ENCODE peak calls at places on chromosome 21, in seven cellular contexts. One of them, this sample, is unnamed.

GRCh38 chr21:38420140-38420539 is 78.1 kb downstream of the ERG start:
- DNase-seq in H1: no peak
- DNase-seq in psoas muscle: no peak
- DNase-seq in CD8-positive, alpha-beta T cell: no peak
- DNase-seq in colonic mucosa: no peak
- DNase-seq in OCI-LY7: no peak
- DNase-seq in HCT116: no peak
- DNase-seq in this sample: no peak

GRCh38 chr21:39676054-39676771 is 63.5 kb downstream of the B3GALT5 start:
- DNase-seq in H1: no peak
- DNase-seq in OCI-LY7: no peak
- DNase-seq in CD8-positive, alpha-beta T cell: no peak
- DNase-seq in colonic mucosa: no peak
- DNase-seq in psoas muscle: no peak
- DNase-seq in HCT116: no peak
- DNase-seq in this sample: no peak

GRCh38 chr21:22136770-22137169 is 1138.6 kb downstream of the NCAM2 start:
- DNase-seq in CD8-positive, alpha-beta T cell: no peak
- DNase-seq in psoas muscle: no peak
- DNase-seq in OCI-LY7: no peak
- DNase-seq in HCT116: no peak
- DNase-seq in colonic mucosa: no peak
- DNase-seq in H1: no peak
- DNase-seq in this sample: no peak

GRCh38 chr21:40466893-40467483 is 380.0 kb downstream of the DSCAM start:
- DNase-seq in colonic mucosa: no peak
- DNase-seq in psoas muscle: no peak
- DNase-seq in OCI-LY7: peak; percentile 4
- DNase-seq in HCT116: no peak
- DNase-seq in CD8-positive, alpha-beta T cell: no peak
- DNase-seq in H1: no peak
- DNase-seq in this sample: no peak

GRCh38 chr21:17612023-17612564 is 607 bp downstream of the BTG3 start:
- DNase-seq in HCT116: no peak
- DNase-seq in colonic mucosa: peak; percentile 53
- DNase-seq in psoas muscle: peak; percentile 59
- DNase-seq in CD8-positive, alpha-beta T cell: no peak
- DNase-seq in H1: peak; percentile 64
- DNase-seq in OCI-LY7: peak; percentile 41
- DNase-seq in this sample: no peak

GRCh38 chr21:38472709-38473108 is 25.6 kb downstream of the ERG start:
- DNase-seq in HCT116: no peak
- DNase-seq in psoas muscle: no peak
- DNase-seq in OCI-LY7: no peak
- DNase-seq in CD8-positive, alpha-beta T cell: no peak
- DNase-seq in H1: peak; percentile 61
- DNase-seq in colonic mucosa: no peak
- DNase-seq in this sample: no peak

GRCh38 chr21:18382141-18382540 is 21.4 kb downstream of the TMPRSS15 start:
- DNase-seq in H1: no peak
- DNase-seq in CD8-positive, alpha-beta T cell: no peak
- DNase-seq in HCT116: no peak
- DNase-seq in colonic mucosa: no peak
- DNase-seq in OCI-LY7: peak; percentile 78
- DNase-seq in psoas muscle: no peak
- DNase-seq in this sample: no peak

GRCh38 chr21:42525676-42526378 is 12.2 kb downstream of the SLC37A1 start:
- DNase-seq in psoas muscle: no peak
- DNase-seq in OCI-LY7: no peak
- DNase-seq in CD8-positive, alpha-beta T cell: no peak
- DNase-seq in HCT116: no peak
- DNase-seq in colonic mucosa: no peak
- DNase-seq in H1: no peak
- DNase-seq in this sample: no peak

GRCh38 chr21:10273196-10273595 is 248.2 kb upstream of the TPTE start:
- DNase-seq in colonic mucosa: no peak
- DNase-seq in H1: no peak
- DNase-seq in psoas muscle: no peak
- DNase-seq in HCT116: no peak
- DNase-seq in OCI-LY7: no peak
- DNase-seq in CD8-positive, alpha-beta T cell: no peak
- DNase-seq in this sample: no peak

GRCh38 chr21:24367936-24368335 is 1239.3 kb downstream of the MRPL39 start:
- DNase-seq in OCI-LY7: no peak
- DNase-seq in H1: no peak
- DNase-seq in psoas muscle: no peak
- DNase-seq in colonic mucosa: no peak
- DNase-seq in HCT116: no peak
- DNase-seq in CD8-positive, alpha-beta T cell: no peak
- DNase-seq in this sample: no peak

GRCh38 chr21:46667735-46668380 is 32.4 kb downstream of the PRMT2 start:
- DNase-seq in CD8-positive, alpha-beta T cell: no peak
- DNase-seq in colonic mucosa: no peak
- DNase-seq in OCI-LY7: no peak
- DNase-seq in psoas muscle: peak; percentile 39
- DNase-seq in HCT116: no peak
- DNase-seq in H1: peak; percentile 73
- DNase-seq in this sample: no peak

GRCh38 chr21:38306833-38307232 is 50.0 kb downstream of the KCNJ15 start:
- DNase-seq in colonic mucosa: no peak
- DNase-seq in OCI-LY7: no peak
- DNase-seq in H1: no peak
- DNase-seq in CD8-positive, alpha-beta T cell: no peak
- DNase-seq in HCT116: no peak
- DNase-seq in psoas muscle: no peak
- DNase-seq in this sample: no peak

GRCh38 chr21:25421327-25422028 is 185.8 kb downstream of the MRPL39 start:
- DNase-seq in CD8-positive, alpha-beta T cell: no peak
- DNase-seq in H1: no peak
- DNase-seq in colonic mucosa: no peak
- DNase-seq in HCT116: no peak
- DNase-seq in OCI-LY7: peak; percentile 50
- DNase-seq in psoas muscle: no peak
- DNase-seq in this sample: peak; percentile 34

GRCh38 chr21:41966341-41966833 is 12.6 kb upstream of the C2CD2 start:
- DNase-seq in HCT116: no peak
- DNase-seq in OCI-LY7: no peak
- DNase-seq in colonic mucosa: peak; percentile 6
- DNase-seq in H1: peak; percentile 20
- DNase-seq in psoas muscle: no peak
- DNase-seq in CD8-positive, alpha-beta T cell: no peak
- DNase-seq in this sample: no peak

DNA sequence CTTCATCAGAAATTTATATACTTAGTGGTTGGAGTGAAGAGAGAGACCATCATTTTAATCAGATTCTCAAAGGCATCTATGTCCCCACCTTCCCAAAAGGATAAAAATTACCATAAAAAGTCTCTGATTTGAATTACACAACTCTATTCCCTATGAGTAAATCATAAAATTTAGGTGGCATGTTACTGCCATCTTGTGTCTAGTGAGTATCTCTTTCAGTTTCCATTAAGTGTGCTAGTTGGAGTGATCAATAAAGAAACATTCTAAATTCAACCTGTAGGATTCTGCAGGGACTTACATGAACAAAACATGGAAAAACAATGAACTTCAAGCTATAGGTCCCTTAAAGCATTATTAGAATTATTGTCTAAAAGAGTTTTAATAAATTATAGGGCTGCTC is 655.4 kb downstream of the LTN1 start:
- DNase-seq in psoas muscle: no peak
- DNase-seq in CD8-positive, alpha-beta T cell: no peak
- DNase-seq in HCT116: no peak
- DNase-seq in colonic mucosa: no peak
- DNase-seq in H1: no peak
- DNase-seq in OCI-LY7: peak; percentile 42
- DNase-seq in this sample: no peak
- TF ChIP-seq CTCF in psoas muscle: peak; percentile 58
- TF ChIP-seq CTCF in CD8-positive, alpha-beta T cell: no peak
- TF ChIP-seq CTCF in HCT116: no peak
- TF ChIP-seq CTCF in colonic mucosa: no peak
- TF ChIP-seq CTCF in H1: no peak
- TF ChIP-seq CTCF in OCI-LY7: peak; percentile 68
- TF ChIP-seq CTCF in this sample: peak; percentile 38

DNA sequence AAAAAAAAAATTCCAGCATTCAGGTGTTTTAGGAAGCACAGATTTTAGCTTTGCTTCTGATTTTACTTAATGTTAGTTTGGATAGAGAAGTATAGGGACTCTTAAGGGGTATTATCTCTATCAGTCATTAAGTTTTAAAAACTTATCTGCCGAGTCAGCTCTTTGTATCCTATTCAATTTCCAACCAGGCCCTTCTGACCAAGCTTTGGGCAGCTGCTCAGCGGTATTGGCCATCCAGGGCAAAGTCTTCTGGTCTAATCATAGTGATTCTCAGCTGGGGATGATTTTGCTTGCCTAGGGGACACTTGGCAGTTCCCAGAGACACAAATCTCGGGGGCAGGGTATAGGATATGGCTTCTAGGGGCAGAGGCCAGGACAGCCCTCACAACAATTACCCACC is 47.6 kb downstream of the BACH1 start:
- DNase-seq in CD8-positive, alpha-beta T cell: no peak
- DNase-seq in H1: no peak
- DNase-seq in psoas muscle: no peak
- DNase-seq in HCT116: no peak
- DNase-seq in colonic mucosa: no peak
- DNase-seq in OCI-LY7: no peak
- DNase-seq in this sample: no peak
- H3K4me1 ChIP-seq in CD8-positive, alpha-beta T cell: peaks cover 8% of the 10 kb centered on the region
- H3K4me1 ChIP-seq in H1: no peaks in the 10 kb centered on the region
- H3K4me1 ChIP-seq in psoas muscle: peaks cover 36% of the 10 kb centered on the region
- H3K4me1 ChIP-seq in HCT116: no peaks in the 10 kb centered on the region
- H3K4me1 ChIP-seq in colonic mucosa: no peaks in the 10 kb centered on the region
- H3K4me1 ChIP-seq in OCI-LY7: peaks cover 11% of the 10 kb centered on the region
- H3K4me1 ChIP-seq in this sample: no peaks in the 10 kb centered on the region

DNA sequence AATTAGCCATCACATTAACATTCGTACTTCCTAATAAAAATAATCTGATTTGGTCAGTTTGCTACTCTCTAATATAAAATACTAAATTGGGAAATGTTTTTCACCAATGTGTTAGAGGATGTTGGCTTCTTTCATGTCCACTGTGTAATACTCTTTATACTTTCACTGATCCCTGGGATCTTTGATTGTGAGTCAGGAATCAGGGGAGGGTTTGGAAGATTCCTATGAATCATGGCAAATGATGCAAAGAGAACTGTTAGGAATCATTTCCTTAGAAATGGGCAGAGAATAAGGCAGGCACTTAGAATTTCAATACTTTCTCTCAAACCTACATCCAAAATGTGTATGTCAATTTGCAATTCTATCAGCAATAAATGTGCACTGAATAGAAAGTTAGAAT is 31.0 kb downstream of the KRTAP24-1 start:
- DNase-seq in HCT116: no peak
- DNase-seq in CD8-positive, alpha-beta T cell: no peak
- DNase-seq in OCI-LY7: no peak
- DNase-seq in colonic mucosa: no peak
- DNase-seq in psoas muscle: no peak
- DNase-seq in H1: no peak
- DNase-seq in this sample: no peak
- TF ChIP-seq CTCF in HCT116: no peak
- TF ChIP-seq CTCF in CD8-positive, alpha-beta T cell: no peak
- TF ChIP-seq CTCF in OCI-LY7: no peak
- TF ChIP-seq CTCF in colonic mucosa: no peak
- TF ChIP-seq CTCF in psoas muscle: no peak
- TF ChIP-seq CTCF in H1: no peak
- TF ChIP-seq CTCF in this sample: no peak

GRCh38 chr21:43721225-43721605 is 2.3 kb downstream of the PDXK start:
- DNase-seq in HCT116: no peak
- DNase-seq in H1: no peak
- DNase-seq in colonic mucosa: no peak
- DNase-seq in CD8-positive, alpha-beta T cell: no peak
- DNase-seq in OCI-LY7: no peak
- DNase-seq in psoas muscle: no peak
- DNase-seq in this sample: no peak
- H3K4me1 ChIP-seq in HCT116: peaks cover 37% of the 10 kb centered on the region
- H3K4me1 ChIP-seq in H1: peaks cover 16% of the 10 kb centered on the region
- H3K4me1 ChIP-seq in colonic mucosa: peaks cover 25% of the 10 kb centered on the region
- H3K4me1 ChIP-seq in CD8-positive, alpha-beta T cell: peaks cover 19% of the 10 kb centered on the region
- H3K4me1 ChIP-seq in OCI-LY7: peaks cover 74% of the 10 kb centered on the region
- H3K4me1 ChIP-seq in psoas muscle: peaks cover 24% of the 10 kb centered on the region
- H3K4me1 ChIP-seq in this sample: peaks cover 30% of the 10 kb centered on the region

DNA sequence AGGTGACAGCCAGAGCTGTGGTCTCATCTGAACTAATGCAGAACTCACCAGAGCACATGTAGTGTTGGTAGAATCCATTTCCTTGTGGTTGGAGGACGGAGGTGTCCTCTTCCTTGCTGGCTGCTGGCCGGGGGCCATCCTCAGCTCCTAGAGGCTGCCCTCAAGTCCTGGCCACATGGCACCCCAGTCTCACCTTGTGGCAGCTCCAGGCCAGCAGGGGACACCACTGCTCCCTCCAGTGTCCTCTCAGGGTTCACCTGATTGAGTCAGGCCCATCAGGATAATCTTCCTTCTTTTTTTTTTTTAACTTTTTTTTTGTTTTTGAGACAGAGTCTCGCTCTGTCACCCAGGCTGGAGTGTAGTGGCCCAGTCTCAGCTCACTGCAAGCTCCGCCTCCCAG is 2.9 kb downstream of the KCNE1 start:
- DNase-seq in H1: no peak
- DNase-seq in psoas muscle: no peak
- DNase-seq in CD8-positive, alpha-beta T cell: no peak
- DNase-seq in colonic mucosa: no peak
- DNase-seq in HCT116: no peak
- DNase-seq in OCI-LY7: no peak
- DNase-seq in this sample: no peak
- TF ChIP-seq CTCF in H1: peak; percentile 39
- TF ChIP-seq CTCF in psoas muscle: no peak
- TF ChIP-seq CTCF in CD8-positive, alpha-beta T cell: no peak
- TF ChIP-seq CTCF in colonic mucosa: peak; percentile 12
- TF ChIP-seq CTCF in HCT116: peak; percentile 15
- TF ChIP-seq CTCF in OCI-LY7: no peak
- TF ChIP-seq CTCF in this sample: peak; percentile 32

DNA sequence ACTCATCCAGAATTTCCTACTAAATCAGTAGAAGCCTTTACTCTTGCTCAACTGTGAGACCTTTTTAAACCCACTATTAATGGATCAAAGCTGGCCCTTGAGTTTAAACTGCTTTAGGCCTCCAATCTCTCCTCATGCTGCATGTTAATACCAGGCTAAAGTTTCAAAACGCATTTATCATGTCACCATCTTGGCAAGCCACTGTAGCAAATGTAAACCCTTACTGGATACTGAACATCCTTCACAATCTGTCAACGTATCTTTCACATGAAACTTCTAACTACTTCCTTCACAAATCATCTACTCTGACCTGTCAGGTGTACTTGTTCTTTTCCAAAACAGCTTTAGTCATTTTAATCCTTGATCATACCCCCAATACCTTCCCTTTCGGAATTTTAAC is 3.0 kb downstream of the PAXBP1 start:
- DNase-seq in CD8-positive, alpha-beta T cell: no peak
- DNase-seq in H1: no peak
- DNase-seq in OCI-LY7: no peak
- DNase-seq in HCT116: no peak
- DNase-seq in colonic mucosa: no peak
- DNase-seq in psoas muscle: no peak
- DNase-seq in this sample: no peak
- H3K4me1 ChIP-seq in CD8-positive, alpha-beta T cell: peaks cover 52% of the 10 kb centered on the region
- H3K4me1 ChIP-seq in H1: no peaks in the 10 kb centered on the region
- H3K4me1 ChIP-seq in OCI-LY7: peaks cover 35% of the 10 kb centered on the region
- H3K4me1 ChIP-seq in HCT116: peaks cover 5% of the 10 kb centered on the region
- H3K4me1 ChIP-seq in colonic mucosa: no peaks in the 10 kb centered on the region
- H3K4me1 ChIP-seq in psoas muscle: peaks cover 28% of the 10 kb centered on the region
- H3K4me1 ChIP-seq in this sample: peaks cover 50% of the 10 kb centered on the region

GRCh38 chr21:44801468-44802395 is at the start of gene UBE2G2:
- DNase-seq in HCT116: peak; percentile 27
- DNase-seq in colonic mucosa: peak; percentile 87
- DNase-seq in H1: peak; percentile 91
- DNase-seq in psoas muscle: peak; percentile 92
- DNase-seq in CD8-positive, alpha-beta T cell: peak; percentile 79
- DNase-seq in OCI-LY7: peak; percentile 86
- DNase-seq in this sample: peak; percentile 88
- TF ChIP-seq CTCF in HCT116: no peak
- TF ChIP-seq CTCF in colonic mucosa: no peak
- TF ChIP-seq CTCF in H1: no peak
- TF ChIP-seq CTCF in psoas muscle: no peak
- TF ChIP-seq CTCF in CD8-positive, alpha-beta T cell: peak; percentile 52
- TF ChIP-seq CTCF in OCI-LY7: no peak
- TF ChIP-seq CTCF in this sample: no peak

This sample was measured in DND-41.